ENCODE peak calls at places on chromosomes 13 and 19, in four cellular contexts. R, L, I and W are unnamed samples.

GRCh38 chr13:67509039-67509438 is 278.9 kb upstream of the PCDH9 start:
- DNase-seq in L (no peak), R (no peak), I (no peak), W (no peak)

GRCh38 chr13:106537521-106537920 is 2.1 kb upstream of the EFNB2 start:
- DNase-seq in I (no peak), L (no peak), R (no peak), W (no peak)

GRCh38 chr13:23268441-23268840 is 87.7 kb downstream of the SGCG start:
- DNase-seq in I (no peak), R (no peak), L (no peak), W (no peak)

GRCh38 chr19:5063873-5064645 is 95.1 kb downstream of the KDM4B start:
- DNase-seq in R (no peak), I (no peak), L (no peak), W (no peak)

GRCh38 chr19:7550169-7550770 is 14.8 kb downstream of the PNPLA6 start:
- DNase-seq in R (no peak), L (no peak), I (no peak), W (no peak)

GRCh38 chr19:6524326-6524725 is 6.5 kb upstream of the TNFSF9 start:
- DNase-seq in L (no peak), I (no peak), R (no peak), W (no peak)

GRCh38 chr13:114019367-114019766 is 45.5 kb upstream of the C13orf46 start:
- DNase-seq in R (peak), I (no peak), L (no peak), W (no peak)

GRCh38 chr19:4694211-4694987 is 24.3 kb upstream of the MYDGF start:
- DNase-seq in I (no peak), L (peak), R (no peak), W (no peak)

GRCh38 chr19:10764340-10764894 is 46.5 kb downstream of the DNM2 start:
- DNase-seq in I (no peak), L (no peak), R (no peak), W (no peak)

GRCh38 chr13:30872685-30873443 is 33.2 kb upstream of the MEDAG start:
- DNase-seq in L (peak), R (no peak), I (no peak), W (no peak)

GRCh38 chr13:23468811-23469210 is 35.3 kb upstream of the SACS start:
- DNase-seq in R (no peak), L (no peak), I (no peak), W (no peak)

GRCh38 chr13:48579167-48579918 is 46.5 kb upstream of the RCBTB2 start:
- DNase-seq in L (no peak), R (no peak), I (no peak), W (no peak)

GRCh38 chr19:30686252-30686762 is 314.1 kb downstream of the ZNF536 start:
- DNase-seq in L (no peak), R (no peak), I (no peak), W (peak)

GRCh38 chr19:11377756-11378155 is 3.3 kb downstream of the SWSAP1 start:
- DNase-seq in R (no peak), L (no peak), I (no peak), W (no peak)

GRCh38 chr13:113275387-113275786 is 21.7 kb upstream of the LAMP1 start:
- DNase-seq in L (peak), I (no peak), R (peak), W (no peak)

GRCh38 chr13:110307697-110308376 is 753 bp downstream of the COL4A2 start:
- DNase-seq in L (no peak), R (no peak), I (no peak), W (no peak)

GRCh38 chr19:47239610-47240296 is 8.8 kb upstream of the BBC3 start:
- DNase-seq in R (peak), I (no peak), L (peak), W (no peak)

GRCh38 chr13:75876371-75877050 is 240.4 kb downstream of the LMO7 start:
- DNase-seq in L (peak), R (peak), I (peak), W (no peak)

GRCh38 chr13:53064721-53065120 is 36.1 kb downstream of the OLFM4 start:
- DNase-seq in L (no peak), I (no peak), R (no peak), W (no peak)

GRCh38 chr19:13138916-13139198 is 11.3 kb downstream of the STX10 start:
- DNase-seq in L (no peak), I (no peak), R (no peak), W (no peak)

GRCh38 chr19:18322318-18322758 is 538 bp downstream of the LSM4 start:
- DNase-seq in R (peak), L (no peak), I (no peak), W (no peak)

GRCh38 chr19:8391274-8392016 is 1.3 kb downstream of the RAB11B start:
- DNase-seq in I (no peak), R (no peak), L (no peak), W (no peak)

GRCh38 chr13:101155920-101156319 is 260.4 kb downstream of the NALCN start:
- DNase-seq in I (no peak), R (no peak), L (no peak), W (no peak)

GRCh38 chr19:58318297-58318696 is 8.5 kb upstream of the ZSCAN22 start:
- DNase-seq in I (no peak), L (no peak), R (no peak), W (peak)